ENCODE peak calls at places on chromosomes 11 and 22, in four cellular contexts. O is uterus, I is fibroblast of mammary gland, J is hepatocyte. Q is an unnamed sample.

GRCh38 chr22:42724062-42724461 is 3.4 kb upstream of the A4GALT start:
- DNase-seq in O (no peak), I (no peak), J (no peak), Q (no peak)

GRCh38 chr11:108551653-108552462 is 41.7 kb downstream of the EXPH5 start:
- DNase-seq in O (no peak), I (peak; percentile 66), J (no peak), Q (no peak)

GRCh38 chr11:79956061-79956460 is 515.2 kb upstream of the TENM4 start:
- DNase-seq in O (no peak), I (no peak), J (no peak), Q (no peak)

GRCh38 chr11:46064221-46064620 is 57.0 kb downstream of the PHF21A start:
- DNase-seq in O (no peak), I (peak; percentile 12), J (no peak), Q (no peak)

GRCh38 chr11:85249482-85249881 is 377.7 kb downstream of the DLG2 start:
- DNase-seq in O (no peak), I (no peak), J (no peak), Q (no peak)

GRCh38 chr11:60831501-60832079 is 10.3 kb upstream of the CCDC86 start:
- DNase-seq in O (no peak), I (peak; percentile 73), J (no peak), Q (no peak)

GRCh38 chr11:130403301-130403804 is 25.1 kb downstream of the ADAMTS8 start:
- DNase-seq in O (peak; percentile 69), I (peak; percentile 97), J (peak; percentile 66), Q (peak; percentile 58)

GRCh38 chr11:8178297-8178696 is 9.5 kb upstream of the RIC3 start:
- DNase-seq in O (no peak), I (no peak), J (no peak), Q (no peak)

GRCh38 chr22:48560836-48561235 is 1266.8 kb downstream of the BRD1 start:
- DNase-seq in O (no peak), I (no peak), J (no peak), Q (no peak)

GRCh38 chr22:46172522-46172921 is 22.2 kb downstream of the PPARA start:
- DNase-seq in O (no peak), I (no peak), J (no peak), Q (no peak)

GRCh38 chr11:66448523-66448922 is 9.9 kb upstream of the MRPL11 start:
- DNase-seq in O (no peak), I (no peak), J (no peak), Q (no peak)

GRCh38 chr22:30325724-30326703 is 727 bp downstream of the TBC1D10A start:
- DNase-seq in O (no peak), I (no peak), J (peak; percentile 69), Q (peak; percentile 89)

GRCh38 chr11:86592659-86593451 is 79.6 kb downstream of the ME3 start:
- DNase-seq in O (peak; percentile 26), I (peak; percentile 90), J (peak; percentile 93), Q (no peak)

GRCh38 chr22:28801845-28802594 is 1.7 kb upstream of the XBP1 start:
- DNase-seq in O (peak; percentile 39), I (peak; percentile 42), J (no peak), Q (peak; percentile 51)

GRCh38 chr11:80156062-80156461 is 715.2 kb upstream of the TENM4 start:
- DNase-seq in O (no peak), I (no peak), J (no peak), Q (no peak)

GRCh38 chr11:97345031-97345430 is 955.2 kb downstream of the JRKL start:
- DNase-seq in O (no peak), I (no peak), J (no peak), Q (no peak)

GRCh38 chr11:109733245-109733644 is 311.3 kb downstream of the C11orf87 start:
- DNase-seq in O (no peak), I (peak; percentile 25), J (no peak), Q (no peak)

GRCh38 chr11:210122-210802 is 2.8 kb downstream of the RIC8A start:
- DNase-seq in O (no peak), I (peak; percentile 80), J (no peak), Q (no peak)

GRCh38 chr11:212150-213100 is 4.9 kb downstream of the RIC8A start:
- DNase-seq in O (no peak), I (no peak), J (no peak), Q (no peak)

GRCh38 chr11:210803-211180 is 3.3 kb downstream of the RIC8A start:
- DNase-seq in O (no peak), I (no peak), J (no peak), Q (no peak)

GRCh38 chr11:211741-212140 is 4.2 kb downstream of the RIC8A start:
- DNase-seq in O (no peak), I (no peak), J (no peak), Q (no peak)

DNA sequence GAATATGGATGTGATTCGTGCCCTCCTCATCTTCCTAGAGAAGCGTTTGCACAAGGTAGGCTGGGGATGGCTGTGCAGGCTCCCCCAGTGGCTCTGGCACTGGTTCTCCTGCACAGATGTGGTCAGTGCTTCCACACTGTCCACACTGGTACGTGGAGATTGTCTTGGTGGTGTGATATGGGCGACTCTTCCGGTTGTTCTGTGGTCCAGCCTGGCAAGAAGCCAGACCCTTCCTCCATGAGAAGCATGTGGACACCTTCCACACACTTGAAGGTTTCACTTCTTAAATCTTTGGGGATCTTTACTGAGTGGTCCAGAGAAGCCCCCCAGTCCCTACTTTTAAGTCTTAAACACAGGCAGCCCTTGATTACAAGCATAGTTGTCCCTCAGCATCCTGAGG is 3.8 kb downstream of the RIC8A start:
- DNase-seq in O (no peak), I (no peak), J (no peak), Q (no peak)
- H3K4me3 ChIP-seq in O (no peak overlapping the region), I (no peak overlapping the region), J (no peak overlapping the region), Q (no peak overlapping the region)

GRCh38 chr11:5508605-5509004 is 1.2 kb downstream of the UBQLN3 start:
- DNase-seq in O (no peak), I (no peak), J (no peak), Q (no peak)
- H3K4me3 ChIP-seq in O (no peak overlapping the region), I (no peak overlapping the region), J (no peak overlapping the region), Q (no peak overlapping the region)

GRCh38 chr11:76799061-76799804 is 16.1 kb downstream of the TSKU start:
- DNase-seq in O (peak; percentile 92), I (peak; percentile 70), J (peak; percentile 92), Q (peak; percentile 97)
- H3K4me3 ChIP-seq in O (peak overlapping the region; percentile 22), I (peak overlapping the region; percentile 15), J (no peak overlapping the region), Q (peak overlapping the region; percentile 38)

GRCh38 chr22:23152238-23153114 is 7.2 kb downstream of the RAB36 start:
- DNase-seq in O (no peak), I (no peak), J (no peak), Q (peak; percentile 40)
- H3K4me3 ChIP-seq in O (no peak overlapping the region), I (no peak overlapping the region), J (no peak overlapping the region), Q (no peak overlapping the region)

DNA sequence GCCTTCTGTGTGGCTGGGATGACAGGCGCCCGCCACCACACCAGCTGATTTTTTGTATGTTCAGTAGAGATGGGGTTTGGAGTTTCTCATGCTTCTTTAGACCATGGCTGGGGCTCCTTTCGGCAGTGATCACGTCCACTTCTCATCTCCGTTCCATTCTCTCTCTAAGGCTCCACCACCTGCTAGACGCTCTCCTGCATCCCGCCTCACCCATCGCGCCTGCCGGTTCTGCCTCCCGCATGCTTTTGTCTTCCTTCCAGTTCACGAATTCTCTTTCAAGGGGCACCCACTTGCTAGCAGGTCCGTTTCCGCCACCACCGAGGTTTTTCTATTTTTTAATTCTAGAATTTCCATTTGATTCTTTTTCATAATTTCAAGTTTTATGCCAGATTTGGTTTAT is 22.0 kb upstream of the SYT8 start:
- DNase-seq in O (no peak), I (no peak), J (no peak), Q (no peak)
- H3K4me3 ChIP-seq in O (no peak overlapping the region), I (no peak overlapping the region), J (no peak overlapping the region), Q (no peak overlapping the region)

DNA sequence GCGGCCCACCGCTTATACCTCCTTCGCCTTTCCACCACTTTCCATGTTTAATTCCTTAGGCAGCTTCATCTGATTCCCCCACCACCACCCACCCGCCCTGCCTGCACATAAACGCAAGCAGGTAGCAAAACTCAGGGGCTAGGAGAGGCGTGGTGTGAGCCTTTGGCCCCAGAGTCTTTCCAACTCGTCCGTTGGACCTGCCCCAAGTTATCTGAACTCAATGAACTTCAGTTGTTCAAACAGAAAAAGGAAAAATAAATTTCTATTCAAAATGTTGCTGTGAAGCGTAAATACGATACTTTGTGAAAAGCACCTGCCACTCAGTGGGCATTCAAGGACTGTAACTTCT is 818 bp upstream of the CDON start:
- DNase-seq in O (no peak), I (no peak), J (no peak), Q (no peak)
- H3K4me3 ChIP-seq in O (peak overlapping the region; percentile 53), I (peak overlapping the region; percentile 12), J (no peak overlapping the region), Q (no peak overlapping the region)